ENCODE peak calls at places on chromosomes 12 and 14, in seven cellular contexts. M, X, A, K, L, G and E are unnamed samples.

GRCh38 chr12:86826051-86826450 is 569.9 kb upstream of the MGAT4C start:
- DNase-seq in M (no peak), X (no peak), A (no peak), K (no peak), L (no peak), G (no peak), E (no peak)

GRCh38 chr12:26651566-26652188 is 181.3 kb downstream of the ITPR2 start:
- DNase-seq in M (no peak), X (peak), A (peak), K (no peak), L (peak), G (peak), E (peak)

GRCh38 chr14:49892301-49892635 is 614 bp upstream of the ARF6 start:
- DNase-seq in M (no peak), X (peak), A (peak), K (no peak), L (no peak), G (no peak), E (peak)

GRCh38 chr12:47304161-47304560 is 224.4 kb upstream of the AMIGO2 start:
- DNase-seq in M (no peak), X (no peak), A (no peak), K (no peak), L (no peak), G (no peak), E (peak)

GRCh38 chr14:35114036-35114435 is 7.8 kb downstream of the PPP2R3C start:
- DNase-seq in M (no peak), X (peak), A (no peak), K (no peak), L (no peak), G (no peak), E (no peak)

GRCh38 chr12:12628013-12628412 is 16.3 kb downstream of the CREBL2 start:
- DNase-seq in M (no peak), X (peak), A (no peak), K (no peak), L (no peak), G (no peak), E (no peak)

GRCh38 chr14:100416921-100417451 is 93.8 kb downstream of the SLC25A47 start:
- DNase-seq in M (no peak), X (peak), A (no peak), K (no peak), L (no peak), G (no peak), E (peak)

GRCh38 chr12:57850924-57851323 is 4.4 kb upstream of the CTDSP2 start:
- DNase-seq in M (no peak), X (no peak), A (no peak), K (no peak), L (peak), G (peak), E (no peak)

GRCh38 chr12:103751171-103751570 is 89.9 kb downstream of the NT5DC3 start:
- DNase-seq in M (no peak), X (no peak), A (no peak), K (no peak), L (no peak), G (peak), E (no peak)

GRCh38 chr12:72491399-72491798 is 219.2 kb downstream of the TRHDE start:
- DNase-seq in M (no peak), X (no peak), A (no peak), K (no peak), L (no peak), G (no peak), E (no peak)

GRCh38 chr12:18907154-18907553 is 169.2 kb downstream of the CAPZA3 start:
- DNase-seq in M (no peak), X (no peak), A (no peak), K (no peak), L (no peak), G (no peak), E (no peak)

GRCh38 chr12:44626883-44627282 is 249.2 kb downstream of the NELL2 start:
- DNase-seq in M (no peak), X (no peak), A (no peak), K (no peak), L (no peak), G (peak), E (no peak)

GRCh38 chr12:48165089-48166031 is 8.0 kb upstream of the ASB8 start:
- DNase-seq in M (no peak), X (peak), A (no peak), K (no peak), L (no peak), G (peak), E (peak)

GRCh38 chr12:75954076-75954475 is 77.5 kb downstream of the PHLDA1 start:
- DNase-seq in M (no peak), X (peak), A (no peak), K (no peak), L (no peak), G (no peak), E (peak)

GRCh38 chr12:124921200-124922008 is 7.0 kb upstream of the UBC start:
- DNase-seq in M (peak), X (peak), A (peak), K (peak), L (peak), G (peak), E (peak)

DNA sequence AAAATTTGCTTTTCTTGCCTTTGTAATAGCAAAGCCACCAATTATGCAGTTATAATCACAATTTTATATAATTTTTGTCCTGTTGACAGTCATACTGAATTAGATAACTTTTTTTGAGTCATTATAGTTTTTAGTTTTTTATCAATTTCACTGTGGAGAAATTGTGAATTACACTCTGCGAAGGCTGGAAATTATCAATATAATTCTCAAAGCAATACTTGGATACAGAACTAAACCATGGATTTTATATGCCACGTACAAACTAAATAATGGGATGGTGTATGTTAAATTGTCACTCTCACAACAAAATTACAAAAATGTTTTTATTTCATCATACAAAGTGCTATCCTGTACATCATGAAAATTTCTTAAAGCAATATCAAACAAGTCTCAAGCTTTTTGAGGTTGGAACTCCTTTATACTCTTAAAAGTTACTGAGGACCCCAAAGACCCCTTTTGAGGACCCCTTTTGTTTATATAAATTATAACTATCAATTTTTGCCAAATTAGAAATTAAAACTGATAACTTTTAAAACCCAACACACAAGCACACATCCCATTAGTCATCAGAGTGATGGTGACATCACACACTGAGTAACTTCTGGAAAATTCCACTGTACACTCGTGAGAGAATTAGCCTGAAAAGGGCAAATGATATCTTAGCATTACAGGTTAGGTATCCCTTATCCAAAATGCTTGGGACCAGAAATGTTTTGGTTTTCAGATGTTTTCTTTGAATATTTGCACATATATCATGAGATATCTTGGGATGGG is 19.8 kb upstream of the AQP2 start:
- DNase-seq in M (no peak), X (peak), A (no peak), K (no peak), L (no peak), G (no peak), E (peak)
- TF ChIP-seq CTCF in M (no peak), X (peak), A (no peak), K (no peak), L (no peak), G (no peak), E (no peak)

DNA sequence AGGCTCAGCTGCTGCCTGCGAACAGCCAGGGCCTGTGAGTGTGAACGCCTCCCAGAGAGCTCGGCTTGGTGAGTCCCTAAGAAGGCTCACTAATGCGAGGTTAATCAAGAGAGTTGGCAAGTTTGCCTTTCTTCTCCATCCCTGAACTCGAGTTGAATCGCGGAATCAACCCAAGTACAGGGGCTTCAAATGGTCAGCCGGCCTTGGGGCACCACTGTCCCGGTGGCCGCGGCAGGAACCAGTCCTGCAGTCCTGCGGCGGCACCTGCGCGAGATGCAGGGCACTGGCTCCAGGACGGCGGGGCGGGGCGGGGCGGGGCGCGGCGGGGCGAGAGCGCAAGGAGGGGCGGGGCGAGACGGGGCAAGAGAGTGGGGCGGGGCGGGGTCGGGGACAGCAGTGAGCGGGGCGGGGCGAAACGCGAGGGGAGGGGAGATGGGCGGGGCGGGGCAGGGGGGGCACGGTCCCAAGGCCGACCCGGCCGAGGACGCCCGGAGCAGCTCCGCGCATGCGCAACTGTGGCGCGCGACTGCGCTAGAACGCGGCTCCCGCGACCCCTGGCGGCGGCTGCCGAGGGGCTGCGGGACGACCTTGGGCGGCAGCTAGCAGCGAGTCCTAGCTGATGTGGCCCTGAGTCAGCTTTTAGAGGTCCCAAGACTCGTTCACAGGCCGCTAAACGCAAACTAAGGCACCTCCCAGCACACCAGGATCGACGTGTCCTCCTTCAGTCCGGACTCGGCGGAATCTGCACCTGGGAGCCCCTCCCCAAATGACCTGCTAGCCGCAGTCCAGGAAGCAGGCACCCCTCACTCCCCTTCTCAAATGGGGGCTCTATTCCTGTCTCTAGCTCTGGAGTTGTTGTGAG is 58.0 kb downstream of the TTC7B start:
- DNase-seq in M (peak), X (peak), A (peak), K (peak), L (peak), G (peak), E (peak)
- TF ChIP-seq CTCF in M (peak), X (peak), A (peak), K (peak), L (peak), G (peak), E (peak)

GRCh38 chr14:74638066-74638465 is 26.0 kb upstream of the LTBP2 start:
- DNase-seq in M (no peak), X (no peak), A (no peak), K (no peak), L (no peak), G (no peak), E (no peak)
- TF ChIP-seq CTCF in M (no peak), X (no peak), A (no peak), K (no peak), L (no peak), G (no peak), E (no peak)

GRCh38 chr12:113940357-113940756 is 25.8 kb downstream of the RBM19 start:
- DNase-seq in M (no peak), X (no peak), A (peak), K (no peak), L (peak), G (peak), E (no peak)
- TF ChIP-seq CTCF in M (no peak), X (no peak), A (no peak), K (no peak), L (peak), G (peak), E (no peak)

GRCh38 chr14:61260939-61261776 is 20.0 kb downstream of the TMEM30B start:
- DNase-seq in M (no peak), X (peak), A (no peak), K (no peak), L (no peak), G (no peak), E (peak)
- TF ChIP-seq CTCF in M (no peak), X (peak), A (no peak), K (no peak), L (no peak), G (peak), E (no peak)

DNA sequence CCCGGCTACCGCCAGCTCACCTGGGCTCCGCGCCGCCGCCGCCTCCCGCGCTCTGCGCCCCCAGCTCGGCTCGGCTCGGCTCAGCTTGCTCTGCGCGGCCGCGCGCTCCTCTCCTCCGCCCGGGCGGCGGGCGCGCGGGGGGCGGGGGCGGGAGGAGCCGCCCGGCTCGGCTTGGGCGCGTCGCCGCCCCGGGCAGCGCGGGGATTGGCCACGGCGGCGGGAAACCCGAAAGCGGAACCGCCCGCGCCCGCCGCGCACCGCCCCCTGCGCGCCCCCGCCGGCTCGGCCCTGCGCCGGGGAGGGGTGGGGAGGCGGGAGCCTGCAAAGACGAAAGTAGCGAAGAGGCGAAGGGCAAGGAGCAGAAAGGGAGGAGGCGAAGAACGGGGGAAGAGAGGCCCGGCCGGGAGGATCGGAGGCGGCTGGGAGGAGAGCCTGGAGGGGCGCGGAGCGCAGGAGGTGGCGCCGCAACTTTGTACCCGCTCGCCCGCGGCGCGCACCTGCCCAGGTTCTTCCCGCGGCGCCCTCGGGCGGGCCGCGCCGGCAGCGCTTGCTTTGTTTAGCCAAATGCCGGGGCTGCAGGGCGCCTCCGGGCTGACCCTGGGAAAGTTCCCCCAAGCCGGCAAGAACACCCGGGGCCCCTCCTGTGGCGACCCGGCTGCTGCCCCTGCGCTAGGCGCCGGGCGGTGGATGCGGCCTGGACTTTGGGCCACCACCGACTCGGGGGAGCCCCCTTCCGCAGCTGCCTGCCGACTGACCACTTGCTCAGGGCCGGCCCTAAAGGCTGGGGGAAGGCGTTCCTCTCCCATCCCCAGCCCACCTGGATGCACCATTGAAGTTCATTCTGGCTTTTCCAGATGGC is at the start of gene CAMKK2:
- DNase-seq in M (peak), X (peak), A (peak), K (peak), L (peak), G (peak), E (peak)
- TF ChIP-seq CTCF in M (no peak), X (peak), A (no peak), K (peak), L (peak), G (peak), E (no peak)

DNA sequence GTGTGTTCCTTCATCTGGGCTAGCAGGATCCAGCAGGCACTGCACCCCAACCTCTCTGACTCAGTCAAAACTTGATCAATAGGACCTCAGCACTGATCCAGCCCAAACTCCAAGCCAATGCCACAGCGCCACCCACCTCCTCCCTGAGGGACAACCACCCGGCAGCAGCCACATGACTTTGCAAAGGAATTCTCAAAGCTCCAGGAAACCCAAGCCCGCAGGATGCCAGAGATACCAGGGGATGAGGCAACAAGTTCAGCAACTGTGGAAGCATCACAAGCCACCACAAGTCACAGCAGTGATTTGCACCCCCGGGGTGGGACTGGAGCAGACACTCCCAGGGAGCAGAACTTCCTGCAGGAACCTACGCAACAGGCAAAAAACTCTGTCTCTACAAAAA is 37.3 kb downstream of the ACTN1 start:
- DNase-seq in M (no peak), X (peak), A (no peak), K (peak), L (peak), G (peak), E (peak)
- TF ChIP-seq CTCF in M (no peak), X (peak), A (no peak), K (peak), L (peak), G (peak), E (peak)

DNA sequence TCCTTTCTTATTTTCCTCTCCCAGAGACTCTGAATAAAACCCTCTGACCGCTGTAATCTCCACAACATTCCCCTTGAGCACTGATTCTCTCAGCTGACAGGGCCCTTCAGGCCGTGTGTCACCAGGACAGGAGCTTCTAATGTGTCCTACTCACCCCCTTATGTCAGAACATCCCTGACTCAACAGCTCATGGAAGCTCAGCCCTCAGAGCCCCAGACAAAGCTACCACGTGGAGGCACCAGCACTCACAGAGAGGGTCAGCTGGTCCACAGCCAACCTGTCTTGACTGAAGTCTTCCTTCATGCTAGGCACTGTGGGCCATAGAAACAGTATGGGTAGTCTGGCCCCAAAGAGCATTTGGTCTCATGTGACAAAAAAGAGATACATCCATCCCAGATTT is 49.8 kb downstream of the SMUG1 start:
- DNase-seq in M (no peak), X (no peak), A (no peak), K (no peak), L (no peak), G (no peak), E (no peak)
- TF ChIP-seq CTCF in M (no peak), X (no peak), A (no peak), K (no peak), L (no peak), G (no peak), E (no peak)

GRCh38 chr12:54371328-54372112 is 7.2 kb upstream of the GPR84 start:
- DNase-seq in M (no peak), X (no peak), A (peak), K (peak), L (no peak), G (no peak), E (no peak)

GRCh38 chr12:54370218-54370730 is 6.0 kb upstream of the GPR84 start:
- DNase-seq in M (peak), X (peak), A (peak), K (peak), L (peak), G (peak), E (peak)

GRCh38 chr12:54368016-54368708 is 3.9 kb upstream of the GPR84 start:
- DNase-seq in M (no peak), X (no peak), A (no peak), K (no peak), L (no peak), G (no peak), E (no peak)

GRCh38 chr12:54368709-54369596 is 4.7 kb upstream of the GPR84 start:
- DNase-seq in M (peak), X (peak), A (peak), K (peak), L (peak), G (peak), E (peak)

GRCh38 chr12:54369597-54370217 is 5.4 kb upstream of the GPR84 start:
- DNase-seq in M (no peak), X (no peak), A (no peak), K (no peak), L (peak), G (no peak), E (no peak)
- TF ChIP-seq CTCF in M (no peak), X (no peak), A (no peak), K (no peak), L (no peak), G (no peak), E (no peak)

DNA sequence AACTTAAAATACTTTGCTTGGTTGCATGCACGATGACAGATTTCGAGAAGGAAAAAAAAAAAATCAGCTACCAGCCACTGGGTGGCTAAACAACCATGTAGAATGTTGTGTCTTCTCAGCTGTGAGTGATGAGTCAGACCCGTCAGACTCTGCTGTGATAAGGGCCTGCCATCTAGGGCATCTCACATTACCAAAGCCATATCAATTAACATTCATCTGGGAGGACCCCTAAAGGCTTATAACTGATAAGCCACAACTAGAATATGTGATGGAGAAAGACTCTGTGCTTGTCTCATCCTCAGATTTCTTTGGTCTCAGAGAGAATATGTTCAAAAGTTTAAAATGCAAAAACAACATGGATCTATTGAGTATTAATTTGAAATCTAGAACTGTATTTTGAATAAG is 111.5 kb downstream of the PAX9 start:
- DNase-seq in M (no peak), X (no peak), A (no peak), K (no peak), L (no peak), G (no peak), E (peak)
- TF ChIP-seq CTCF in M (no peak), X (peak), A (no peak), K (no peak), L (peak), G (no peak), E (peak)